ENCODE peak calls at places on chromosomes 4 and X, in seven cellular contexts. L is foreskin fibroblast, O is COR-L47, K is ACHN, S is mesothelial cell of epicardium, D is amygdala, P is AG08396. A is an unnamed sample.

GRCh38 chrX:38462257-38462656 is 99.1 kb upstream of the TSPAN7 start:
- DNase-seq in S (no peak), D (no peak), K (no peak), O (no peak), L (no peak), P (no peak), A (no peak)

GRCh38 chr4:37219251-37219650 is 25.3 kb upstream of the NWD2 start:
- DNase-seq in K (no peak), P (no peak), O (peak), L (no peak), S (no peak), D (no peak), A (no peak)

GRCh38 chr4:123972031-123972430 is 575.4 kb downstream of the SPRY1 start:
- DNase-seq in O (no peak), D (no peak), L (no peak), P (no peak), S (no peak), K (no peak), A (no peak)

GRCh38 chr4:77525538-77525937 is 80.1 kb upstream of the CXCL13 start:
- DNase-seq in O (no peak), S (no peak), P (no peak), L (no peak), K (no peak), D (no peak), A (no peak)

GRCh38 chr4:88818650-88819470 is 121.2 kb upstream of the NAP1L5 start:
- DNase-seq in L (peak), D (no peak), P (peak), K (peak), O (peak), S (no peak), A (no peak)

GRCh38 chr4:75673027-75673958 is at the start of gene G3BP2:
- DNase-seq in P (peak), S (peak), O (peak), K (peak), L (peak), D (peak), A (peak)

GRCh38 chr4:173835863-173836262 is 305.8 kb upstream of the HAND2 start:
- DNase-seq in O (no peak), D (no peak), K (no peak), P (peak), S (no peak), L (peak), A (peak)

GRCh38 chr4:156660470-156660869 is 311.1 kb downstream of the PDGFC start:
- DNase-seq in K (no peak), S (no peak), O (no peak), L (no peak), P (no peak), D (no peak), A (no peak)

GRCh38 chrX:8805974-8806373 is 4.8 kb upstream of the FAM9A start:
- DNase-seq in L (no peak), D (no peak), P (no peak), O (no peak), K (no peak), S (no peak), A (no peak)

GRCh38 chrX:85109235-85109634 is 105.6 kb downstream of the APOOL start:
- DNase-seq in K (peak), O (no peak), D (no peak), S (no peak), P (no peak), L (no peak), A (no peak)

GRCh38 chrX:110341189-110342035 is 17.2 kb upstream of the RTL9 start:
- DNase-seq in K (peak), D (no peak), L (peak), P (peak), S (no peak), O (no peak), A (no peak)

GRCh38 chr4:26020083-26020668 is 106.2 kb downstream of the SMIM20 start:
- DNase-seq in P (no peak), S (no peak), K (no peak), O (no peak), D (no peak), L (peak), A (no peak)